ENCODE peak calls at places on chromosome 13, in six cellular contexts. Q is heart left ventricle; G is effector memory CD4-positive, alpha-beta T cell; E is tibial nerve; W is A549; J is cardiac muscle cell. H is an unnamed sample. For H3K4me1, the result is how much of the 10 kb centered on the place peaks cover.

GRCh38 chr13:51252954-51253531 is 30.8 kb downstream of the FAM124A start:
- DNase-seq in Q (no peak), E (no peak), G (no peak), J (no peak), W (no peak), H (no peak)

GRCh38 chr13:101455863-101456262 is 3.4 kb downstream of the ITGBL1 start:
- DNase-seq in Q (no peak), E (no peak), J (peak), G (no peak), W (peak), H (peak)

GRCh38 chr13:68272652-68273051 is 1042.5 kb upstream of the PCDH9 start:
- DNase-seq in W (no peak), G (no peak), J (no peak), Q (peak), E (no peak), H (no peak)

GRCh38 chr13:29849731-29850212 is 645 bp downstream of the UBL3 start:
- DNase-seq in Q (peak), W (peak), G (peak), J (peak), E (peak), H (peak)

GRCh38 chr13:39040206-39040605 is 1.9 kb downstream of the NHLRC3 start:
- DNase-seq in W (no peak), E (no peak), Q (no peak), J (peak), G (no peak), H (no peak)

GRCh38 chr13:106536244-106537034 is 977 bp upstream of the EFNB2 start:
- DNase-seq in G (peak), W (peak), E (peak), Q (peak), J (peak), H (peak)

GRCh38 chr13:31063734-31064133 is 98.0 kb downstream of the HSPH1 start:
- DNase-seq in Q (no peak), G (no peak), J (no peak), W (no peak), E (no peak), H (no peak)

GRCh38 chr13:44431150-44431549 is 57.5 kb downstream of the SERP2 start:
- DNase-seq in E (no peak), W (no peak), Q (no peak), J (no peak), G (no peak), H (no peak)

GRCh38 chr13:61880576-61881283 is 465.1 kb upstream of the PCDH20 start:
- DNase-seq in Q (no peak), W (no peak), E (no peak), J (peak), G (no peak), H (no peak)

GRCh38 chr13:80975903-80976302 is 635.0 kb upstream of the SPRY2 start:
- DNase-seq in E (no peak), G (no peak), Q (no peak), W (no peak), J (no peak), H (no peak)

GRCh38 chr13:100872761-100873160 is 198.2 kb upstream of the TMTC4 start:
- DNase-seq in W (no peak), Q (no peak), J (no peak), E (no peak), G (no peak), H (no peak)

GRCh38 chr13:71067164-71067815 is 799.7 kb downstream of the DACH1 start:
- DNase-seq in W (no peak), Q (no peak), G (no peak), E (no peak), J (no peak), H (no peak)

GRCh38 chr13:36872621-36873020 is 47.4 kb downstream of the SMAD9 start:
- DNase-seq in J (no peak), Q (no peak), W (no peak), E (no peak), G (no peak), H (no peak)

GRCh38 chr13:47168086-47168485 is 271.2 kb upstream of the HTR2A start:
- DNase-seq in Q (no peak), J (peak), E (no peak), G (no peak), W (no peak), H (peak)

GRCh38 chr13:110312669-110313031 is 5.6 kb downstream of the COL4A2 start:
- DNase-seq in Q (no peak), W (no peak), E (no peak), J (peak), G (no peak), H (peak)

GRCh38 chr13:20401958-20402856 is 123.5 kb downstream of the CRYL1 start:
- DNase-seq in G (no peak), Q (no peak), E (no peak), J (peak), W (no peak), H (no peak)

GRCh38 chr13:39025433-39025839 is 12.5 kb downstream of the PROSER1 start:
- DNase-seq in W (no peak), E (no peak), G (no peak), Q (no peak), J (no peak), H (no peak)

DNA sequence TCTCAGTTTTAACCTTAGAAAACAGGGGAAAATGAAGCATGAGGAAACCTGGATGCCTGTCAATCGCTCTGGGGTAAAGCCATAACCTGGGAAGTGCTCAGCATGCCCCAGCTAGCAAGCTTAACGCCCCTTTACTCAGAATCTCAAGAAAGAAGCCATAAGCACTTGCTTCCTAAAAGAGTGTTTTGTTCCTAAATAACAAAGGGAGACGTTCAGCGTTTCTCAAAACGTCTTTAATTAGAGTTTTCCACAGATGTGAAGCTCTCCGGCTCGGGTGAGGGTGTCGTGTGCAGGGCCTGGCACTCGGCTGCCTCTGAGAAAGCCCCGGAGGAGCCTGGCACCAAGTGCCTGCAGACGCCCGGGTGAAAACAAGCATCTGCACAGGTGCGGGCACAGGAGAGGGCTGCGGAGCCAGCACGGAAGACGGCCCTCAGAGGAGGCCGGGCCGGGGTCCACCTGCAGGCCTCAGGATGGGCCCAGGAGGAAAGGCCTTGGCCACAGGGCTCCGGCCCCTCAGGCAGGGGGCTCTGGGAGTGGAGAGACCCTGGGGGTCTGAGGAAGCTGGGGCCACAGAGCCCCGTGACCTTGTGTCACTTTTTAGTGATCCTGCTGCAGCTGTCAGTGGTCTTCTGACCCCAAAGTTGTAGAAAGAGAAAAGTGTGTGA is 6.2 kb downstream of the GAS6 start:
- DNase-seq in Q (no peak), E (no peak), W (no peak), G (no peak), J (no peak), H (no peak)
- H3K4me1 ChIP-seq in Q (half or more), E (half or more), W (under half), G (under half), J (under half), H (under half)

GRCh38 chr13:97258801-97259200 is 36.7 kb downstream of the MBNL2 start:
- DNase-seq in Q (no peak), W (no peak), E (no peak), J (peak), G (no peak), H (no peak)

GRCh38 chr13:97256343-97256783 is 34.2 kb downstream of the MBNL2 start:
- DNase-seq in W (peak), Q (no peak), J (peak), E (no peak), G (no peak), H (peak)

GRCh38 chr13:97257228-97257755 is 35.2 kb downstream of the MBNL2 start:
- DNase-seq in E (no peak), J (no peak), W (no peak), Q (no peak), G (no peak), H (no peak)

GRCh38 chr13:97259787-97260641 is 37.9 kb downstream of the MBNL2 start:
- DNase-seq in E (no peak), G (no peak), J (peak), Q (no peak), W (peak), H (peak)

DNA sequence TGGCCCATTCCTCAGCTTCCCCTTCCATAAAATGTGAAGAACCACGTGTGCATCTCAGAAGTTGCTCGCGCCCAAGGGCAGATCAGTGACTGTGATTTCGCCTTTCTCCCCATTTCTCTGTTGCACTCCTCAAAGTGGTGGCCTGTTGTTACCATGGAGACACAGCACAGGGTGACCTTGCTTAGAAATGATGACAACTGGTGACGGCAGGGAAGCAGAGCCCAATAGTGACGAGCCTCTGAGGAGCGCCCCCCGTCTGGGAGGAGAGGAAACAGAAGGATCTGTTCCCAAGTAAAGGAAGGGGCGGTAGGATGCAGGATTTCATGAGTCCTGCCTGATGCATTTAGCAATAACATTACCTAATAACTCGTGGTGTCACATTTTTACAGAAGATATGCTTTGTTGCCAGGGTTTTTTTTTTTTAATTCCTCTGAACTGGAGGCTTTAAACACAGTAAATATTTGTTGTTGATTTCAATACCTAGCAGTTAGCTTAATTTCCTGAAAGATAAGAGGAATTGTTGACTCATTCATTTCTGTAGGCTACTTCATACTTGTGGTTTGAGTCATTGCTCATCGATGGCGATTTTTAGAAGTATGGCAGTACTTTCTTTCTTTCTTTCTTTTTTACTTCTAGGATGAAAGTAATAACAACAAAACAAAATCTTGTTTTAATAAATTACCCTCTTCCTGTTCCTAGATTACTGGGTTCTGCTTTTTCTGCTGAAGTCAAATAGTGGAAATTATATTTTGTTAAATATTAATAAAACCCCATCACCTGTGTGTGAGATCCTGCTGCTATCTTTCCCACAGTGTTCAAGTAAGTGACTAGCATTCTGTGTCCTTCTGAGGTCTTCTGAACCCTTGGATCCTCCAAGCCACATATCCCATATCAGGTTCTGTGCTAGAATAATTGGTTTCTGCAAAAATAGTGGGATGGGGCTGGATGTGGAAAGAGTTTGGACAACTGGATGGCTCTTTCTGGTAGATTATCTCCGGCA is 36.0 kb downstream of the MBNL2 start:
- DNase-seq in J (peak), E (peak), G (peak), W (peak), Q (no peak), H (peak)
- H3K27ac ChIP-seq in J (peak), E (peak), G (peak), W (peak), Q (peak), H (peak)

GRCh38 chr13:73365681-73366080 is 306.9 kb downstream of the KLF5 start:
- DNase-seq in E (no peak), J (no peak), W (peak), Q (no peak), G (no peak), H (no peak)
- H3K4me3 ChIP-seq in E (no peak), J (no peak), W (peak), Q (no peak), G (no peak), H (no peak)

DNA sequence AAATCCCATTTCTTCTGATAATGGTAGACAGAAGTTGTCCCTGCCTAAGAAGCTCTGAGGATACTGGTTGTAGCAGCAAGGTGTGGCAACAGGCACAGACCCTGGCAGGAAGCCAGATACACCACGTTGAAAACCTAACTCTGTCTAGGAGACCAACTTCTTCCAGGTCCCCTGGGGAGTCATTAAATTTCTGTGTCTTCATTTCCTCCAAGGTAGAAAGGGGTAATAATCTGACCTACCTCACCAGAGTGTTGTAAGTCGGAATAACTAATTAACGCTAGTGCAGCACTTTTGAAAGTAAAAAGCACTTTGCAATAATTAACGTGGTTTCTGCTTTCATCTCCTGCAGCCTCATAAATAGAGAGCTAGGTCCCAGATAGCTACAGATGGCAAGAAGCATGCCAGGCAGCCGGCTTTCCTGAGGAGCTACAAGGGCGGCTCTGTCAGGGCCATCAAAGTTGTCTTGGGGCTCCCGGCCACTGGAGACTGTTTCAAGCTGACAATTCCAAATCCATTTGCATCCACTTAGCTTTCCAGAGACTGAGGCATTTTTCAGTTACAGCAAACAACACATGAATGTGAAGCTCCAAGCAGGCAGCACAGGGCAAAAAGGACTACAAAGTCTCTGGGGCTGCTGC is 176.2 kb downstream of the FOXO1 start:
- DNase-seq in W (no peak), Q (no peak), G (peak), E (no peak), J (no peak), H (no peak)
- H3K4me1 ChIP-seq in W (under half), Q (under half), G (half or more), E (under half), J (under half), H (under half)

DNA sequence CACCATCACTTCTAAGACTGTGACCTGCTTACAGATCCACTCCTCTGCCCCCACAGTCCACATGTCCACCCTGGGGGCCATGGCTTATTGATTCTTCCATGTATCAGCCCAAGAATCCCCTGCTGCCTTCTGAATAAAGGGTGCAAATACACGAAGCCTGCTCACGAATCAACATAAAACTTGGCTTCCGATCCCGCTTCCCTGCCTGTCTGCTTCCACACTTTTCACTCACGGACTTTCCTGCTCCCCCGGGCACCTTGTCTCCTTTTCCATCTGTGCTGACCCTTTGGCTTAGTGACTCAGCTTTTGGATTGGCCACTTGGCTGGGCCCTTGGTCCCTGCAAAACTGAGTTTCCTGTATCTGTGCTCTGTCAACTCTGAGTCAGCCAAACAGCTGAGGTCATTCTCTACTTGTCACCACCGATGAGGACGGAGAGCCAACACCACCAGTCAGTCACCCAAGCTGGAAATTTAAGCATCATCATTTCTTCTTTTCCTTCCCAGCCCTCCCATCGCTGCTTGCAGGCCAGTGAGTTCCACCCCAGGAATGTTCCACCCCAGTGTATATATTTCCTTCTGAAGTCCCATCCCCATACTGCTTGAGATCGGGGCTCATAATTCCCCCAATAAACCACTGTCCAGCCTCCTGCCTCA is 11.4 kb upstream of the USP12 start:
- DNase-seq in E (peak), J (peak), W (peak), G (no peak), Q (peak), H (peak)
- H3K27ac ChIP-seq in E (no peak), J (peak), W (peak), G (no peak), Q (peak), H (no peak)

GRCh38 chr13:109141716-109142115 is 512.3 kb downstream of the MYO16 start:
- DNase-seq in G (no peak), J (no peak), Q (no peak), W (no peak), E (no peak), H (peak)

GRCh38 chr13:109136873-109137272 is 507.5 kb downstream of the MYO16 start:
- DNase-seq in E (no peak), Q (no peak), G (no peak), J (no peak), W (no peak), H (peak)

GRCh38 chr13:109140777-109141354 is 511.5 kb downstream of the MYO16 start:
- DNase-seq in W (no peak), Q (no peak), G (no peak), E (no peak), J (no peak), H (peak)

GRCh38 chr13:109139346-109139745 is 509.9 kb downstream of the MYO16 start:
- DNase-seq in Q (no peak), W (no peak), G (no peak), E (no peak), J (no peak), H (no peak)

GRCh38 chr13:109140054-109140776 is 510.8 kb downstream of the MYO16 start:
- DNase-seq in Q (no peak), E (no peak), J (peak), G (no peak), W (no peak), H (no peak)
- H3K4me3 ChIP-seq in Q (peak), E (peak), J (no peak), G (no peak), W (no peak), H (no peak)

DNA sequence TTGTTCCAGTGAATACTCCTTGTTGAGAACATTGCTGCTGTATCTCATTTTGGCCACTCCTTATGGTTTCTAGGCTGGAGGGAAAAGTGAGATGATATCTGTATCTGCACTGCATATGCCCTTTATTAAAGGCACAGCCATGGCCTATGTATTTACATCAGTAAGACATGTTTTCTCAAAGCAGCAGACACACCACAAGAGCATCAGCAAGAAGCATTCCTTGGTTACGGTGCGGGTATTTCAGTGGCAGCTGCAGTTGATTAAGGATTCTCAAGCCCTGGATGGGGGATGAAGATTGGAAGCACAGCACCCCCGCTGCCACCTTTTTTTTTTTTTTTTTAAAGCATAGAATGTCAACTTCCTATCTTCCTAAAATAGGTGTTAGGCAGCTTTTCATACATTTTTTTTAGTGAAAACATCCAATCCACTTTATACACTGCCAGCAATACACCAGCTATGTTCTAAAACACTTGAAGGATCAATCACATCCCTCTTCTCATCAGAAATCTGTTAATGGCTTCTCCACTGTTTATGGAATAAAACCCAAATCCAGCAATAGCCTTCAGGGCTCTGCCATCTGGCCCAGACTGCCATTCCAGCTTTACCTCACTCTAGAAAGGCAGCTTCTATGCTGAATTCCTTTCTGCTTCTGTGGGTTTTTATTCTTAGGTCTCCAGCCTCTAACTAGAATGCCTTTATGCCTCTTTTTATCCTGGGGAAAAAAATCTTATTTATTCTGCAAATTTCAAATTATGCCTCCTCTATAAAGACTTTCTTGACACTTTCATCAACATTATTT is 331.0 kb downstream of the DNAJC15 start:
- DNase-seq in J (no peak), E (no peak), W (no peak), G (no peak), Q (no peak), H (no peak)
- H3K4me1 ChIP-seq in J (under half), E (under half), W (under half), G (under half), Q (under half), H (under half)

DNA sequence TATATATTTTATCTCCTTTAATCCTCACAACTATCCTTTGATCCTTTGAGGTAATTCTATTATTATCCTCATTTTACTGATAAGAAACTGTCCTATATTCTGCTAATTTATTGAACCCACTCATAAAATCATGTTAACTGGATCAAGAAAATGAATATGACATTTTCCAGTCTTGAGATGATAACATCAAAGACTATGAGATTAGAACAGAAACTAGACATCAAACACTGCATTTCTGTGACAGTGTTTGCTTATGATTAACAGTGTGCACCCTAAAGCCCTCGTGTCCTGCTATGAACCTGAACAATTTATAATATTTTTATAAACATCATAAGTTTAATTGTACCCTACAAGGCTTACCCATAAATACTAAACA is 96.3 kb downstream of the TBC1D4 start:
- DNase-seq in G (no peak), W (no peak), E (no peak), Q (no peak), J (no peak), H (no peak)
- H3K27ac ChIP-seq in G (no peak), W (no peak), E (no peak), Q (peak), J (peak), H (no peak)

H was measured in SJSA1.